ENCODE peak calls at places on chromosomes 2 and 18, in seven cellular contexts. K is IMR-90, Y is HCT116, J is epithelial cell of proximal tubule, I is glutamatergic neuron, O is ovary, T is mammary epithelial cell. Z is an unnamed sample.

GRCh38 chr2:65383571-65384488 is 48.6 kb downstream of the SPRED2 start:
- DNase-seq in O (peak), Y (no peak), I (no peak), J (no peak), K (peak), T (no peak), Z (no peak)

GRCh38 chr2:225468131-225468530 is 68.6 kb downstream of the NYAP2 start:
- DNase-seq in I (no peak), Y (no peak), T (no peak), K (peak), O (no peak), J (no peak), Z (no peak)

GRCh38 chr18:32300914-32301313 is 111.1 kb downstream of the MEP1B start:
- DNase-seq in K (peak), Y (no peak), T (no peak), J (no peak), O (no peak), I (no peak), Z (peak)

GRCh38 chr2:238370482-238371372 is 50.4 kb downstream of the TRAF3IP1 start:
- DNase-seq in T (peak), J (no peak), O (peak), Y (peak), K (peak), I (peak), Z (peak)

GRCh38 chr2:85704800-85705679 is 10.9 kb downstream of the GNLY start:
- DNase-seq in J (no peak), K (no peak), I (no peak), O (no peak), Y (no peak), T (no peak), Z (no peak)

GRCh38 chr2:231050018-231050901 is 6.4 kb upstream of the PSMD1 start:
- DNase-seq in K (no peak), T (no peak), I (no peak), O (no peak), J (no peak), Y (no peak), Z (no peak)

GRCh38 chr2:108904680-108905079 is 84.3 kb downstream of the EDAR start:
- DNase-seq in K (no peak), T (no peak), Y (no peak), I (no peak), J (no peak), O (no peak), Z (no peak)

GRCh38 chr2:235432741-235433520 is 60.9 kb upstream of the AGAP1 start:
- DNase-seq in O (peak), Y (no peak), I (no peak), T (no peak), K (no peak), J (no peak), Z (no peak)

GRCh38 chr18:54765636-54766035 is 62.6 kb upstream of the RAB27B start:
- DNase-seq in J (no peak), I (no peak), Y (no peak), K (no peak), O (no peak), T (no peak), Z (no peak)

GRCh38 chr2:177758591-177759371 is 313.8 kb downstream of the PDE11A start:
- DNase-seq in K (peak), O (peak), Y (peak), I (peak), T (no peak), J (no peak), Z (peak)

GRCh38 chr2:8334866-8335325 is 347.0 kb upstream of the ID2 start:
- DNase-seq in T (no peak), O (no peak), I (no peak), Y (no peak), K (no peak), J (no peak), Z (no peak)

GRCh38 chr2:127623388-127624320 is 22.3 kb upstream of the GPR17 start:
- DNase-seq in K (peak), I (peak), Y (no peak), J (no peak), O (no peak), T (no peak), Z (no peak)

GRCh38 chr2:182081602-182082260 is 96.1 kb downstream of the PPP1R1C start:
- DNase-seq in T (no peak), O (no peak), Y (no peak), K (peak), J (no peak), I (no peak), Z (no peak)

GRCh38 chr2:8412082-8412481 is 269.8 kb upstream of the ID2 start:
- DNase-seq in J (peak), K (no peak), O (no peak), T (no peak), I (no peak), Y (no peak), Z (no peak)

GRCh38 chr2:189037518-189037917 is 63.3 kb downstream of the COL3A1 start:
- DNase-seq in J (no peak), K (peak), Y (no peak), I (no peak), O (no peak), T (peak), Z (peak)

GRCh38 chr18:40016405-40016804 is 1938.6 kb upstream of the PIK3C3 start:
- DNase-seq in O (no peak), J (no peak), I (no peak), Y (no peak), T (no peak), K (no peak), Z (no peak)

GRCh38 chr2:27723372-27724144 is 48.0 kb upstream of the MRPL33 start:
- DNase-seq in J (no peak), O (peak), I (peak), K (peak), T (peak), Y (peak), Z (peak)

GRCh38 chr2:221572821-221573429 is 821 bp upstream of the EPHA4 start:
- DNase-seq in O (peak), J (no peak), T (peak), Y (no peak), K (peak), I (no peak), Z (peak)

GRCh38 chr2:32068-32467 is 14.2 kb downstream of the FAM110C start:
- DNase-seq in I (no peak), O (no peak), J (no peak), T (no peak), K (no peak), Y (no peak), Z (no peak)

GRCh38 chr2:152761171-152761570 is 42.8 kb downstream of the ARL6IP6 start:
- DNase-seq in T (no peak), Y (no peak), I (no peak), J (no peak), K (peak), O (no peak), Z (peak)

GRCh38 chr2:54724560-54725342 is 1.3 kb downstream of the EML6 start:
- DNase-seq in I (peak), J (no peak), Y (no peak), O (no peak), K (no peak), T (peak), Z (no peak)

GRCh38 chr2:200177971-200178911 is 128.3 kb upstream of the SPATS2L start:
- DNase-seq in O (peak), T (no peak), Y (no peak), I (no peak), K (peak), J (no peak), Z (no peak)

GRCh38 chr18:75221397-75221796 is 10.8 kb downstream of the TSHZ1 start:
- DNase-seq in Y (no peak), K (peak), J (no peak), T (no peak), O (no peak), I (no peak), Z (no peak)

GRCh38 chr2:62343636-62344349 is 147.9 kb downstream of the B3GNT2 start:
- DNase-seq in O (no peak), K (no peak), Y (no peak), I (no peak), T (no peak), J (peak), Z (no peak)

GRCh38 chr18:13302611-13303267 is 84.2 kb downstream of the LDLRAD4 start:
- DNase-seq in K (no peak), O (no peak), I (no peak), J (no peak), Y (no peak), T (no peak), Z (no peak)

GRCh38 chr2:40165503-40165867 is 286.4 kb downstream of the SLC8A1 start:
- DNase-seq in J (no peak), O (no peak), T (no peak), Y (no peak), I (no peak), K (peak), Z (peak)

GRCh38 chr18:39345321-39345720 is 1779.7 kb upstream of the CELF4 start:
- DNase-seq in T (no peak), Y (no peak), J (no peak), O (no peak), K (no peak), I (no peak), Z (no peak)

GRCh38 chr2:231554748-231555545 is 24.7 kb upstream of the NMUR1 start:
- DNase-seq in O (peak), I (no peak), J (no peak), K (peak), T (no peak), Y (no peak), Z (peak)

GRCh38 chr2:12587729-12588522 is 128.8 kb upstream of the TRIB2 start:
- DNase-seq in Y (no peak), I (no peak), T (peak), O (peak), K (peak), J (peak), Z (peak)

GRCh38 chr2:86787701-86788100 is 3.0 kb downstream of the CD8A start:
- DNase-seq in Y (no peak), O (no peak), J (no peak), T (no peak), K (no peak), I (no peak), Z (peak)

GRCh38 chr2:190098851-190099250 is 36.3 kb upstream of the MSTN start:
- DNase-seq in Y (no peak), J (no peak), O (no peak), K (no peak), T (no peak), I (no peak), Z (no peak)

GRCh38 chr2:190097115-190097514 is 34.6 kb upstream of the MSTN start:
- DNase-seq in Y (no peak), I (no peak), J (no peak), T (no peak), O (no peak), K (no peak), Z (no peak)

GRCh38 chr2:190100298-190100697 is 37.8 kb upstream of the MSTN start:
- DNase-seq in O (no peak), T (no peak), I (no peak), Y (no peak), J (no peak), K (no peak), Z (no peak)

GRCh38 chr2:190094471-190094870 is 31.9 kb upstream of the MSTN start:
- DNase-seq in I (no peak), T (no peak), O (no peak), Y (no peak), J (no peak), K (no peak), Z (no peak)

DNA sequence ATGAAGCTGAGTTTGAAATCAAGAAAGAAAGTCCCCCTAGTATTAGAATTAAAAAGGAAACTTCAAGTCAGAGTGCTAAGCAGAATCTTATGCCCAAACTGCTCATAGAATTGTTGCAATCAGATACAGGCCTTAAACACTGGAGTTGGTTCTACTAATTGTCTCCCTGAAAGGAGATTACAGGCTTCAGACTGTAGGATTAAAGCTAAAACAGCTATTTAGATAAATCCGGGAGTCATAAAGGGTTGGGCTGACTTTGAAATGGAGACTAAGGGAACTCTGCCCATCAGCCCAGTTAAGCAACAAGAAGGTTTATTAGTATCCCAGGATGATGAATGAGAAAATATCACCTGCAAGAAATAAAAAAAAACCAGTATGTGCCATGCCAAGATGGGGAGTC is 37.4 kb upstream of the MSTN start:
- DNase-seq in I (no peak), K (no peak), T (no peak), Y (no peak), O (no peak), J (no peak), Z (no peak)
- TF ChIP-seq CTCF in I (no peak), K (no peak), T (no peak), Y (no peak), O (no peak), J (no peak), Z (no peak)

GRCh38 chr2:173664520-173664919 is 300.7 kb downstream of the SP3 start:
- DNase-seq in J (no peak), K (peak), O (no peak), T (no peak), I (no peak), Y (no peak), Z (no peak)

GRCh38 chr2:173667014-173667413 is 298.2 kb downstream of the SP3 start:
- DNase-seq in I (no peak), Y (no peak), T (peak), J (no peak), K (no peak), O (no peak), Z (no peak)

GRCh38 chr2:173669888-173670287 is 295.3 kb downstream of the SP3 start:
- DNase-seq in Y (no peak), J (no peak), K (no peak), O (no peak), I (no peak), T (no peak), Z (no peak)

GRCh38 chr2:173669271-173669853 is 295.8 kb downstream of the SP3 start:
- DNase-seq in K (peak), J (no peak), O (no peak), Y (no peak), T (peak), I (no peak), Z (no peak)

GRCh38 chr2:173667415-173667814 is 297.8 kb downstream of the SP3 start:
- DNase-seq in I (no peak), K (no peak), J (no peak), Y (peak), T (peak), O (no peak), Z (no peak)
- TF ChIP-seq CTCF in I (no peak), K (peak), J (peak), Y (peak), T (peak), O (no peak), Z (no peak)

GRCh38 chr18:22102948-22103663 is 66.3 kb upstream of the GATA6 start:
- DNase-seq in O (no peak), I (no peak), T (no peak), Y (no peak), J (no peak), K (no peak), Z (no peak)

GRCh38 chr18:22108674-22109073 is 60.7 kb upstream of the GATA6 start:
- DNase-seq in T (no peak), J (no peak), O (no peak), I (no peak), Y (peak), K (no peak), Z (peak)

GRCh38 chr18:22109535-22109934 is 59.9 kb upstream of the GATA6 start:
- DNase-seq in J (no peak), K (no peak), T (no peak), O (no peak), Y (no peak), I (no peak), Z (no peak)

GRCh38 chr18:22103664-22104031 is 65.7 kb upstream of the GATA6 start:
- DNase-seq in J (no peak), Y (no peak), T (no peak), O (no peak), K (no peak), I (no peak), Z (no peak)

DNA sequence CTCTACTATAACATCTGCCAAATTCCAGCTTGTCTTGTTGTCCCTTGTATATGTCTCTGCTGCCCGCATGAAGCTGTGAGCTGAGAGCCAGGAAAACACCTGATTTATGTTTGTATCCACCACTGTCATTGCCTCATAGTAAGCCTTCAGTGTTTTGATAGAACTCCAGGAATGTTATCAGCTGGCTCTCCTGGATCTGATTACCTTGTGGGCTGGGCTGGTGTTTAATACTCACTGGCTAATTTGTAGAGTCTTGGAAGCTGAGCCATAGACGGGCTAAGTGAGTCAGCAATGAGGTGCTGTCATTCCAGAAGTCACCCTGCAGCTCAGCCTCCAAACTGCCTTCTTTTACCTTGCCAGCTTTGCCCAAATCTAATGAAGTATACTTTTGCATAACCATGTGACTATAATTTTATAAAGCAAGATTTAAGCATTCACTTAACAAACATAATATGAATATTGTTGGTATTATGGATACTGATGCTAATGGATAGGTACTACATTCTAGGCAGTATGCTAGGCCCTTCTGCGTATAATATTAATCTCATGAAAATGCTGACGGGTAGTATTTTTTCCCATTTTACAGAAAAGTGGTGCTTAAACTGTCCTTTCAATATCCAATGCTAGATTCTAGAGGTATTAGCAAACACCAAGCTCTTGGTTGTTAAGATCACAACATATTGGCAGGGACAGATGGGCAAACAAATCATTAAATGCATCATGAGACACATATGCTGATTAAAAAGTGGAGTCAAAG is 62.7 kb upstream of the GATA6 start:
- DNase-seq in I (no peak), Y (no peak), K (peak), O (no peak), J (no peak), T (peak), Z (no peak)
- TF ChIP-seq CTCF in I (no peak), Y (no peak), K (no peak), O (no peak), J (no peak), T (no peak), Z (no peak)

DNA sequence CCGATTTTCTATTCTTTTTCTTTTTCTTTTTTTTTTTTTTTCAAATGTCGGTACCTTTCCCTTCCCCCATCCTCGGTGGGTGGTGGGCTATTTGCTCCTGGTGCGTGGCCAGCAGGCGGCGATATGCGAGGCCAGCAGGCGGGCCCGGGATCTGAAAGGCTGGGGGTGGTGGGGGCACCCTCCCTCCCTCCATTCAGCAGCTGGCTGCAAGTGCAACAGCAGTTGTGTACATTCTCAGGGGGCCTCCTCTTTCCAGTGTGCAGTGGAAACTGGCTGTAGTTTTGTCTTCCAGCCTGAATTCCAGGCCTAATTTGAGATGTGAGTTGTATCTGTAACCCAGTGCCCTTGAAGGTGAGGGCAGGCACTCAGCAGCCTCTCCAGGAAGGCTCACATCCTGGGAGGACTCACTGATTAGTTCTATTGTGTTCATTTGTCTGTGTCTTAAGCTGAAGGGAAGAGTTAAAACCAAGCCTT is 3.1 kb downstream of the MYCN start:
- DNase-seq in T (no peak), K (no peak), J (no peak), O (peak), I (peak), Y (no peak), Z (no peak)
- TF ChIP-seq CTCF in T (no peak), K (no peak), J (peak), O (no peak), I (peak), Y (peak), Z (no peak)

DNA sequence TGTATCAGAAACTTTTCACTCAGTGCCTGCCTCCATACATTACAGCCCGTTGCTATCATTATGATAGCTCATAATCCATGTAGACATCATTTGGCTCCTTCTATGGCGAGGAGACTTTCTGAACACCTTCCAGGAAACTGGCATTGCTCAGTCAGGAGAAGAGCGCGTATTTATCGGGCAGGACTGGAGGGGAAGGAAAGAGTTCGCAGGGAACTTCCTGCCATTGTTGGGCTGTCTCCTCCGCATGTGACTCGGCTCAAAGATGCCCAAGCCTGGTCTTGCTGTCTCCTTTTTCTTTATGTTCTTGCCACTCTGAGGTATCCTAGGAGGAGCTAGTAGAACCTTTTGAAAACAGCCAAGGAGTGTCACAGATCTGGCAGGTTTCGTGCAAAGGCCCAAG is 156.8 kb downstream of the CTIF start:
- DNase-seq in O (no peak), I (no peak), J (no peak), T (no peak), Y (no peak), K (no peak), Z (no peak)
- TF ChIP-seq CTCF in O (no peak), I (no peak), J (no peak), T (no peak), Y (no peak), K (no peak), Z (no peak)

GRCh38 chr2:25567406-25567805 is 106.0 kb downstream of the DTNB start:
- DNase-seq in Y (peak), T (peak), O (no peak), I (no peak), J (no peak), K (peak), Z (peak)
- TF ChIP-seq CTCF in Y (peak), T (peak), O (peak), I (no peak), J (peak), K (peak), Z (peak)

DNA sequence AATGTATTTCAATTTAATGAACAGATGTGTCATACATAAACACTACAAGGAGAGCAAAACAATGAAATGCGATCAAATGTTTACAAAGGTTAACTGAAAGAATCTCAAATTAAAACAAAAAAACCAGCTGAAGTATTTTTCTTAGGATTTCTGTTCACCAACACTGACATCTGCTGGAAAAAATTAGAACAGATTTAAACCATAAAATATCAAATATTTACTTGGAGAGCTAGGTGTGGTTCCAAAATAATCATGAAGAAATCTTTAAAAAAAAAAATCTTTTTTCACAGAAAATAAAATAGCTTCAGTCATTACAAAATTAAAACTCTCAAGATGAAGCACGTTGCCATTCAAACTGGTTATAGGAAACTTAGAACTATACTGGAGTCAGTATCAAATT is 13.8 kb downstream of the MMADHC start:
- DNase-seq in T (no peak), K (peak), J (no peak), O (no peak), I (no peak), Y (no peak), Z (peak)
- TF ChIP-seq CTCF in T (peak), K (peak), J (peak), O (no peak), I (peak), Y (peak), Z (no peak)

Z was measured in cardiac fibroblast.